ENCODE peak calls at places on chromosomes 1 and 21, in eight cellular contexts. W, H, E, G, B, Z, C and N are unnamed samples.

GRCh38 chr1:57844382-57844980 is 420.6 kb upstream of the DAB1 start:
- DNase-seq in Z (no peak), H (no peak), W (no peak), G (no peak), E (no peak), C (no peak), B (no peak), N (no peak)

GRCh38 chr1:208047476-208047934 is 136.6 kb upstream of the CD34 start:
- DNase-seq in B (peak; percentile 43), E (peak; percentile 81), G (peak; percentile 70), W (peak; percentile 67), H (peak; percentile 85), C (peak; percentile 91), Z (peak; percentile 91), N (no peak)

GRCh38 chr1:239446611-239447010 is 60.2 kb downstream of the CHRM3 start:
- DNase-seq in C (no peak), Z (no peak), E (no peak), G (no peak), B (no peak), H (no peak), W (no peak), N (no peak)

GRCh38 chr21:15908187-15908586 is 178.4 kb downstream of the USP25 start:
- DNase-seq in E (no peak), W (no peak), G (no peak), B (peak; percentile 41), Z (no peak), C (no peak), H (no peak), N (no peak)

GRCh38 chr1:109438798-109439297 is 12.6 kb upstream of the PSMA5 start:
- DNase-seq in H (no peak), B (peak; percentile 99), W (no peak), E (peak; percentile 33), G (no peak), C (peak; percentile 29), Z (peak; percentile 98), N (peak; percentile 80)

GRCh38 chr21:46100426-46100825 is 2.5 kb downstream of the COL6A2 start:
- DNase-seq in C (no peak), W (no peak), E (no peak), B (peak; percentile 64), Z (peak; percentile 76), G (no peak), H (no peak), N (peak; percentile 64)

GRCh38 chr1:12282142-12282541 is 52.3 kb downstream of the VPS13D start:
- DNase-seq in W (no peak), Z (no peak), E (no peak), G (no peak), H (no peak), B (no peak), C (no peak), N (no peak)

GRCh38 chr21:43603641-43604504 is 55.4 kb downstream of the HSF2BP start:
- DNase-seq in Z (peak; percentile 41), G (no peak), H (no peak), B (peak; percentile 67), W (no peak), E (no peak), C (no peak), N (peak; percentile 49)

GRCh38 chr1:30781906-30782305 is 24.3 kb upstream of the LAPTM5 start:
- DNase-seq in W (no peak), G (no peak), C (no peak), E (no peak), B (no peak), H (no peak), Z (no peak), N (no peak)

GRCh38 chr21:41779659-41780058 is 12.8 kb upstream of the RIPK4 start:
- DNase-seq in C (no peak), H (no peak), Z (no peak), W (no peak), G (no peak), E (no peak), B (no peak), N (no peak)

GRCh38 chr1:119676571-119677206 is 28.6 kb upstream of the ZNF697 start:
- DNase-seq in E (peak; percentile 58), C (peak; percentile 47), H (no peak), B (no peak), Z (peak; percentile 35), G (peak; percentile 33), W (no peak), N (no peak)

GRCh38 chr1:39164256-39164655 is 40.2 kb upstream of the MACF1 start:
- DNase-seq in Z (no peak), W (no peak), C (no peak), G (no peak), H (no peak), B (no peak), E (no peak), N (peak; percentile 9)

GRCh38 chr1:223147858-223148257 is 4.8 kb upstream of the TLR5 start:
- DNase-seq in H (no peak), W (no peak), Z (no peak), C (no peak), E (no peak), B (no peak), G (no peak), N (no peak)

GRCh38 chr1:15799928-15800835 is 7.3 kb downstream of the UQCRHL start:
- DNase-seq in Z (peak; percentile 42), H (no peak), W (peak; percentile 63), C (peak; percentile 46), E (peak; percentile 19), G (peak; percentile 85), B (peak; percentile 31), N (peak; percentile 94)

GRCh38 chr1:202084791-202085681 is 37.7 kb upstream of the GPR37L1 start:
- DNase-seq in G (peak; percentile 55), B (no peak), Z (no peak), H (no peak), E (no peak), C (no peak), W (no peak), N (no peak)

GRCh38 chr1:21110163-21110562 is 66.5 kb downstream of the EIF4G3 start:
- DNase-seq in Z (no peak), W (no peak), C (no peak), G (no peak), E (no peak), B (no peak), H (no peak), N (no peak)

GRCh38 chr1:219806642-219807041 is 121.7 kb downstream of the SLC30A10 start:
- DNase-seq in H (no peak), W (no peak), Z (no peak), G (no peak), B (no peak), C (no peak), E (no peak), N (no peak)

GRCh38 chr1:244029137-244029536 is 21.9 kb upstream of the ZBTB18 start:
- DNase-seq in H (no peak), G (no peak), W (no peak), B (no peak), Z (no peak), E (no peak), C (no peak), N (no peak)

GRCh38 chr1:48246727-48247126 is 24.2 kb downstream of the SLC5A9 start:
- DNase-seq in W (peak; percentile 63), B (no peak), H (peak; percentile 72), C (no peak), G (peak; percentile 64), Z (no peak), E (peak; percentile 29), N (peak; percentile 6)

GRCh38 chr1:87706198-87706597 is 377.5 kb downstream of the LMO4 start:
- DNase-seq in G (no peak), Z (no peak), C (no peak), B (peak; percentile 64), H (no peak), E (no peak), W (no peak), N (no peak)

GRCh38 chr1:116489231-116489697 is 81.6 kb downstream of the CD58 start:
- DNase-seq in C (no peak), Z (no peak), H (no peak), W (no peak), B (peak; percentile 32), G (peak; percentile 70), E (no peak), N (no peak)

GRCh38 chr1:68231627-68232303 is 558 bp downstream of the WLS start:
- DNase-seq in B (peak; percentile 77), W (peak; percentile 53), Z (peak; percentile 90), E (peak; percentile 47), G (peak; percentile 55), C (peak; percentile 80), H (peak; percentile 65), N (peak; percentile 66)
- H3K4me3 ChIP-seq in B (peak overlapping the region; percentile 82), W (peak overlapping the region; percentile 71), Z (peak overlapping the region; percentile 69), E (peak overlapping the region; percentile 79), G (peak overlapping the region; percentile 73), C (peak overlapping the region; percentile 58), H (peak overlapping the region; percentile 78), N (peak overlapping the region; percentile 76)

GRCh38 chr21:21216013-21216412 is 217.8 kb downstream of the NCAM2 start:
- DNase-seq in B (no peak), Z (no peak), G (no peak), C (no peak), E (no peak), W (no peak), H (no peak), N (no peak)
- H3K9me3 ChIP-seq in B (no peaks in the 10 kb centered on the region), Z (no peaks in the 10 kb centered on the region), G (no peaks in the 10 kb centered on the region), C (no peaks in the 10 kb centered on the region), E (no peaks in the 10 kb centered on the region), W (no peaks in the 10 kb centered on the region), H (no peaks in the 10 kb centered on the region), N (no peaks in the 10 kb centered on the region)

GRCh38 chr1:17621691-17622090 is 82.2 kb downstream of the ARHGEF10L start:
- DNase-seq in E (no peak), C (no peak), B (no peak), W (no peak), G (no peak), Z (no peak), H (no peak), N (no peak)

GRCh38 chr1:17617787-17618557 is 78.5 kb downstream of the ARHGEF10L start:
- DNase-seq in B (peak; percentile 43), G (no peak), W (peak; percentile 74), H (peak; percentile 82), Z (peak; percentile 45), E (peak; percentile 90), C (peak; percentile 52), N (no peak)

GRCh38 chr1:17622823-17623222 is 83.3 kb downstream of the ARHGEF10L start:
- DNase-seq in C (no peak), B (no peak), H (no peak), W (no peak), G (no peak), Z (no peak), E (no peak), N (no peak)

GRCh38 chr1:17618558-17619247 is 79.2 kb downstream of the ARHGEF10L start:
- DNase-seq in Z (no peak), C (no peak), H (no peak), E (peak; percentile 69), W (no peak), G (no peak), B (no peak), N (no peak)

DNA sequence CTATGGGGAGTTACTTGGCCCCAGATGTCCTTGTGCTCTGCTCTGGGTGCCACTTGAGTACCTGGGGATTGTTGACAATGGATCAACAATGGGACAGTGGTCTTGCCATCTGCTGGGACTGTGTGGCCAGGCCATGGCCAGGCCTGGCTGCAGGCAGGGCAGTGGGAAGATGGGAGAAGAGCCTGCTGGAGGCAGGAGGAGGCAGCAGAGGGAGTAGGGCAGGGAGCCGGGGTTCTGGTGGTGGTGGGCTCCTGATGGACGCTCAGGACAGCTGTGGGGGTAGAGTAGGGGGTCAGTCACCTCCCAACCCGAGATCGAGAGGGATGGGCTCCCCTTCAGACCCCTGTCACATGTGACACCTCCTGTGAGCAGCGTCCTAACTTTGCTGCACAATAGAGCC is 81.0 kb downstream of the ARHGEF10L start:
- DNase-seq in G (no peak), Z (no peak), H (no peak), C (no peak), B (no peak), E (no peak), W (no peak), N (no peak)
- H3K36me3 ChIP-seq in G (no peaks in the 10 kb centered on the region), Z (peaks cover 8% of the 10 kb centered on the region), H (peaks cover 43% of the 10 kb centered on the region), C (no peaks in the 10 kb centered on the region), B (peaks cover 18% of the 10 kb centered on the region), E (no peaks in the 10 kb centered on the region), W (no peaks in the 10 kb centered on the region), N (peaks cover 6% of the 10 kb centered on the region)

GRCh38 chr1:151132676-151133338 is 13.6 kb downstream of the SEMA6C start:
- DNase-seq in H (no peak), C (peak; percentile 44), W (no peak), Z (no peak), B (no peak), E (no peak), G (no peak), N (no peak)
- H3K4me3 ChIP-seq in H (peak overlapping the region; percentile 61), C (no peak overlapping the region), W (no peak overlapping the region), Z (no peak overlapping the region), B (no peak overlapping the region), E (no peak overlapping the region), G (peak overlapping the region; percentile 30), N (no peak overlapping the region)